ENCODE peak calls at places on chromosome 1, in nine cellular contexts. One of them, this sample, is unnamed.
A peak's percentile ranks its signal among the peaks of the same experiment; 100 is the strongest.

GRCh38 chr1:155226910-155227260 is 18.4 kb downstream of the MTX1 start:
- DNase-seq in dorsolateral prefrontal cortex: peak; percentile 39
- DNase-seq in suprapubic skin: no peak
- DNase-seq in psoas muscle: peak; percentile 56
- DNase-seq in WERI-Rb-1: peak; percentile 89
- DNase-seq in HL-60: peak; percentile 58
- DNase-seq in stomach: peak; percentile 53
- DNase-seq in heart left ventricle: no peak
- DNase-seq in left lung: peak; percentile 88
- DNase-seq in this sample: no peak

GRCh38 chr1:160097911-160098851 is at the start of gene IGSF8:
- DNase-seq in heart left ventricle: peak; percentile 93
- DNase-seq in suprapubic skin: peak; percentile 96
- DNase-seq in HL-60: peak; percentile 71
- DNase-seq in psoas muscle: peak; percentile 93
- DNase-seq in stomach: peak; percentile 94
- DNase-seq in dorsolateral prefrontal cortex: peak; percentile 95
- DNase-seq in left lung: peak; percentile 95
- DNase-seq in WERI-Rb-1: peak; percentile 97
- DNase-seq in this sample: peak; percentile 94

GRCh38 chr1:207937204-207937603 is 26.3 kb upstream of the CD34 start:
- DNase-seq in HL-60: no peak
- DNase-seq in dorsolateral prefrontal cortex: no peak
- DNase-seq in psoas muscle: no peak
- DNase-seq in stomach: no peak
- DNase-seq in WERI-Rb-1: no peak
- DNase-seq in left lung: no peak
- DNase-seq in suprapubic skin: no peak
- DNase-seq in heart left ventricle: no peak
- DNase-seq in this sample: no peak

GRCh38 chr1:21645550-21645949 is 23.6 kb downstream of the RAP1GAP start:
- DNase-seq in psoas muscle: no peak
- DNase-seq in left lung: no peak
- DNase-seq in stomach: no peak
- DNase-seq in heart left ventricle: no peak
- DNase-seq in suprapubic skin: no peak
- DNase-seq in dorsolateral prefrontal cortex: no peak
- DNase-seq in HL-60: no peak
- DNase-seq in WERI-Rb-1: no peak
- DNase-seq in this sample: no peak

GRCh38 chr1:100734716-100735115 is 15.2 kb downstream of the VCAM1 start:
- DNase-seq in left lung: no peak
- DNase-seq in dorsolateral prefrontal cortex: no peak
- DNase-seq in WERI-Rb-1: no peak
- DNase-seq in stomach: no peak
- DNase-seq in suprapubic skin: no peak
- DNase-seq in heart left ventricle: no peak
- DNase-seq in psoas muscle: no peak
- DNase-seq in HL-60: no peak
- DNase-seq in this sample: no peak

GRCh38 chr1:165900576-165901380 is 73.4 kb downstream of the UCK2 start:
- DNase-seq in psoas muscle: no peak
- DNase-seq in stomach: peak; percentile 86
- DNase-seq in HL-60: no peak
- DNase-seq in dorsolateral prefrontal cortex: no peak
- DNase-seq in WERI-Rb-1: no peak
- DNase-seq in heart left ventricle: no peak
- DNase-seq in suprapubic skin: no peak
- DNase-seq in left lung: no peak
- DNase-seq in this sample: peak; percentile 75

GRCh38 chr1:17210176-17210575 is 5.2 kb downstream of the PADI1 start:
- DNase-seq in dorsolateral prefrontal cortex: no peak
- DNase-seq in HL-60: no peak
- DNase-seq in stomach: no peak
- DNase-seq in WERI-Rb-1: no peak
- DNase-seq in psoas muscle: no peak
- DNase-seq in suprapubic skin: no peak
- DNase-seq in left lung: no peak
- DNase-seq in heart left ventricle: no peak
- DNase-seq in this sample: no peak

GRCh38 chr1:110163591-110163990 is 13.3 kb downstream of the SLC6A17 start:
- DNase-seq in psoas muscle: no peak
- DNase-seq in heart left ventricle: no peak
- DNase-seq in HL-60: no peak
- DNase-seq in suprapubic skin: no peak
- DNase-seq in dorsolateral prefrontal cortex: no peak
- DNase-seq in stomach: no peak
- DNase-seq in WERI-Rb-1: no peak
- DNase-seq in left lung: no peak
- DNase-seq in this sample: no peak

GRCh38 chr1:78760858-78761257 is 111.2 kb downstream of the IFI44 start:
- DNase-seq in heart left ventricle: no peak
- DNase-seq in left lung: no peak
- DNase-seq in dorsolateral prefrontal cortex: no peak
- DNase-seq in psoas muscle: no peak
- DNase-seq in HL-60: no peak
- DNase-seq in suprapubic skin: no peak
- DNase-seq in WERI-Rb-1: no peak
- DNase-seq in stomach: no peak
- DNase-seq in this sample: no peak

GRCh38 chr1:147389532-147390184 is 147.2 kb downstream of the CHD1L start:
- DNase-seq in psoas muscle: no peak
- DNase-seq in heart left ventricle: no peak
- DNase-seq in WERI-Rb-1: peak; percentile 51
- DNase-seq in suprapubic skin: no peak
- DNase-seq in HL-60: peak; percentile 23
- DNase-seq in stomach: no peak
- DNase-seq in dorsolateral prefrontal cortex: no peak
- DNase-seq in left lung: no peak
- DNase-seq in this sample: no peak

GRCh38 chr1:86259390-86259789 is 102.8 kb upstream of the COL24A1 start:
- DNase-seq in HL-60: no peak
- DNase-seq in stomach: no peak
- DNase-seq in heart left ventricle: no peak
- DNase-seq in WERI-Rb-1: no peak
- DNase-seq in suprapubic skin: no peak
- DNase-seq in psoas muscle: no peak
- DNase-seq in left lung: no peak
- DNase-seq in dorsolateral prefrontal cortex: no peak
- DNase-seq in this sample: no peak

GRCh38 chr1:31699341-31699891 is 4.4 kb downstream of the COL16A1 start:
- DNase-seq in dorsolateral prefrontal cortex: no peak
- DNase-seq in heart left ventricle: no peak
- DNase-seq in HL-60: no peak
- DNase-seq in left lung: peak; percentile 37
- DNase-seq in WERI-Rb-1: no peak
- DNase-seq in psoas muscle: no peak
- DNase-seq in stomach: no peak
- DNase-seq in suprapubic skin: no peak
- DNase-seq in this sample: no peak

GRCh38 chr1:217139513-217139912 is 416.3 kb upstream of the ESRRG start:
- DNase-seq in heart left ventricle: no peak
- DNase-seq in psoas muscle: no peak
- DNase-seq in WERI-Rb-1: no peak
- DNase-seq in left lung: peak; percentile 69
- DNase-seq in stomach: no peak
- DNase-seq in HL-60: no peak
- DNase-seq in suprapubic skin: no peak
- DNase-seq in dorsolateral prefrontal cortex: no peak
- DNase-seq in this sample: peak; percentile 63

GRCh38 chr1:14149431-14149830 is 449.1 kb upstream of the KAZN start:
- DNase-seq in heart left ventricle: no peak
- DNase-seq in suprapubic skin: no peak
- DNase-seq in left lung: no peak
- DNase-seq in dorsolateral prefrontal cortex: no peak
- DNase-seq in HL-60: no peak
- DNase-seq in psoas muscle: no peak
- DNase-seq in WERI-Rb-1: no peak
- DNase-seq in stomach: no peak
- DNase-seq in this sample: no peak

GRCh38 chr1:210200090-210200736 is 32.4 kb upstream of the SERTAD4 start:
- DNase-seq in suprapubic skin: no peak
- DNase-seq in heart left ventricle: no peak
- DNase-seq in stomach: no peak
- DNase-seq in left lung: no peak
- DNase-seq in WERI-Rb-1: no peak
- DNase-seq in psoas muscle: no peak
- DNase-seq in dorsolateral prefrontal cortex: no peak
- DNase-seq in HL-60: no peak
- DNase-seq in this sample: no peak
- TF ChIP-seq CTCF in suprapubic skin: no peak
- TF ChIP-seq CTCF in heart left ventricle: peak; percentile 39
- TF ChIP-seq CTCF in stomach: no peak
- TF ChIP-seq CTCF in left lung: no peak
- TF ChIP-seq CTCF in WERI-Rb-1: no peak
- TF ChIP-seq CTCF in psoas muscle: no peak
- TF ChIP-seq CTCF in dorsolateral prefrontal cortex: peak; percentile 36
- TF ChIP-seq CTCF in HL-60: no peak
- TF ChIP-seq CTCF in this sample: no peak

GRCh38 chr1:4131734-4132133 is 231.7 kb upstream of the C1orf174 start:
- DNase-seq in heart left ventricle: no peak
- DNase-seq in left lung: no peak
- DNase-seq in HL-60: no peak
- DNase-seq in dorsolateral prefrontal cortex: no peak
- DNase-seq in psoas muscle: no peak
- DNase-seq in stomach: no peak
- DNase-seq in suprapubic skin: no peak
- DNase-seq in WERI-Rb-1: no peak
- DNase-seq in this sample: no peak
- H3K27me3 ChIP-seq in heart left ventricle: no peaks in the 10 kb centered on the region
- H3K27me3 ChIP-seq in left lung: no peaks in the 10 kb centered on the region
- H3K27me3 ChIP-seq in HL-60: no peaks in the 10 kb centered on the region
- H3K27me3 ChIP-seq in dorsolateral prefrontal cortex: no peaks in the 10 kb centered on the region
- H3K27me3 ChIP-seq in psoas muscle: peaks cover 4% of the 10 kb centered on the region
- H3K27me3 ChIP-seq in stomach: no peaks in the 10 kb centered on the region
- H3K27me3 ChIP-seq in suprapubic skin: peaks cover 16% of the 10 kb centered on the region
- H3K27me3 ChIP-seq in WERI-Rb-1: no peaks in the 10 kb centered on the region
- H3K27me3 ChIP-seq in this sample: no peaks in the 10 kb centered on the region

GRCh38 chr1:232417849-232418248 is 212.1 kb downstream of the SIPA1L2 start:
- DNase-seq in dorsolateral prefrontal cortex: no peak
- DNase-seq in stomach: no peak
- DNase-seq in HL-60: no peak
- DNase-seq in WERI-Rb-1: no peak
- DNase-seq in suprapubic skin: no peak
- DNase-seq in heart left ventricle: no peak
- DNase-seq in psoas muscle: no peak
- DNase-seq in left lung: no peak
- DNase-seq in this sample: no peak
- TF ChIP-seq CTCF in dorsolateral prefrontal cortex: no peak
- TF ChIP-seq CTCF in stomach: no peak
- TF ChIP-seq CTCF in HL-60: no peak
- TF ChIP-seq CTCF in WERI-Rb-1: no peak
- TF ChIP-seq CTCF in suprapubic skin: no peak
- TF ChIP-seq CTCF in heart left ventricle: no peak
- TF ChIP-seq CTCF in psoas muscle: no peak
- TF ChIP-seq CTCF in left lung: no peak
- TF ChIP-seq CTCF in this sample: no peak

DNA sequence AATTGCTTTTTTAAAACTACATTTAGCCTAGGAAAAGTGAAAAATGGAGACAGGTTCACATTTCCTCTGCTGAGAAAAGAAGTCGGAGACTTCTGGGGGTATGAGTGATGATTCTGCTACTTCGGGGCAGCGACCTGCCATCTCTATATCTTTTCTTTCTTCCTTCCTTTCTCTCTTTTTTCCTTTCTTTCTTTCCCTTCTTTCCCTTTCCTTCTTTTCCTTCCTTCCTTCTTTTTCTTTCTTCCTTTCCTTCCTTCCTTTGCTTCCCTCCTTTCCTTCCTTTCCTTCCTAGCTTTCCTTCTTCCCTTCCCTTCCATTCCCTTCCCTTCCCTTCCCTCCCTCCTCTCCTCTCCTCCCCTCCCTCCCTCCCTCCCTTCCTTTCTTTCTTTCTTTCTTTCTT is 17.8 kb downstream of the TBX19 start:
- DNase-seq in stomach: no peak
- DNase-seq in HL-60: no peak
- DNase-seq in WERI-Rb-1: no peak
- DNase-seq in psoas muscle: no peak
- DNase-seq in dorsolateral prefrontal cortex: no peak
- DNase-seq in left lung: no peak
- DNase-seq in suprapubic skin: no peak
- DNase-seq in heart left ventricle: no peak
- DNase-seq in this sample: no peak
- H3K27me3 ChIP-seq in stomach: no peaks in the 10 kb centered on the region
- H3K27me3 ChIP-seq in HL-60: no peaks in the 10 kb centered on the region
- H3K27me3 ChIP-seq in WERI-Rb-1: no peaks in the 10 kb centered on the region
- H3K27me3 ChIP-seq in psoas muscle: no peaks in the 10 kb centered on the region
- H3K27me3 ChIP-seq in dorsolateral prefrontal cortex: no peaks in the 10 kb centered on the region
- H3K27me3 ChIP-seq in left lung: no peaks in the 10 kb centered on the region
- H3K27me3 ChIP-seq in suprapubic skin: no peaks in the 10 kb centered on the region
- H3K27me3 ChIP-seq in heart left ventricle: no peaks in the 10 kb centered on the region
- H3K27me3 ChIP-seq in this sample: no peaks in the 10 kb centered on the region

DNA sequence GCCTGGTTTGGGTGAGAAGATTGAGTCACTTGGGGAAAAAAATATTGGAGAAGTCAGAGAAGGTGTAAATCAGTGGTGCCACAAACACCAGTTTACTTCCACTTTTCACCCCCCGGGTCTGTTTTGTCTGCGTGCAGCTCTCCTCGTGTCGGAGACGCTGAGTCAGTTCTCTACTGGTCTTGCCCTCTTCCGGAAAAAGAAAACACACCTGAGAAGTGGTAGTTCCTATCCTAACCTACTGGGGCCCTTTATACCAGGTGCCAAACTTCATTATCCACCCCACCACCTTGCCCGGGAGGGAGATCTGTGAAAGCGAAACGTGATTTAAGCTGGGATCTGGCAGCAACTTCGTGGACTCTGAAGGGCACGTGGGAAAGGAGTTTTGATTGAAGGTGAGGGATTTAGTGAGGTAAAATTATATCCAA is 855 bp upstream of the IVNS1ABP start:
- DNase-seq in stomach: peak; percentile 55
- DNase-seq in suprapubic skin: peak; percentile 67
- DNase-seq in left lung: no peak
- DNase-seq in HL-60: peak; percentile 79
- DNase-seq in WERI-Rb-1: no peak
- DNase-seq in heart left ventricle: peak; percentile 32
- DNase-seq in psoas muscle: peak; percentile 14
- DNase-seq in dorsolateral prefrontal cortex: no peak
- DNase-seq in this sample: peak; percentile 19
- TF ChIP-seq CTCF in stomach: no peak
- TF ChIP-seq CTCF in suprapubic skin: no peak
- TF ChIP-seq CTCF in left lung: no peak
- TF ChIP-seq CTCF in HL-60: no peak
- TF ChIP-seq CTCF in WERI-Rb-1: no peak
- TF ChIP-seq CTCF in heart left ventricle: no peak
- TF ChIP-seq CTCF in psoas muscle: no peak
- TF ChIP-seq CTCF in dorsolateral prefrontal cortex: no peak
- TF ChIP-seq CTCF in this sample: no peak

DNA sequence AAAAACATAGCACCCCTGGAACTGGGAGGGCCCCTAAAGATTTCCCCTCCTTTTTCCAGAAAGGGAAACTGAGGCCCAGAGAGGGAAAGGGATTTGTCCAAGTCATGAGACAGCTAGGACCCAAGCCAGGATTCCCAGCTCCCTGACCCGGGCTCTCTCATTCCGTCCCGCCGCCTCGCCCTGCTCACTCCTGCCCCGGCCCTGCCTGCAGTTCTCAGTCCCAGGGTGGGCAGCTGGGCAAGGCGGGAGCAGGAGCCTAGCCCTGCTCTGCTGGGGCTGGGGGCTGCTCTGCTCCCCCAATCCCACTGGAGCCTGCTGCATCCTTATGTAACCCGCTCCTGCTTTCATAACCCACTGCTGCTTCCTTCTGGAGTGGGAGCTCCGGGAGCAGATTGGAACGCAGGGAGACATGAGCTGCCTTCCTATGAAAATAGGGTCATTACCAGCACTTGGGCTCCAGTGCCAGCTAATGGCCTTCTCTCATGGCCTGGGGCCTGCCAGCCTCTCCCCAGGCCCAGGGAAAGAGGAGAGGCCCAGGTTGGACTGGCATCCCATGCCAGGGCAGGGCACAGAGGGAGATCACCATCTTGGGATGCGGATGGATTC is 84.5 kb downstream of the CAMK2N1 start:
- DNase-seq in HL-60: no peak
- DNase-seq in suprapubic skin: no peak
- DNase-seq in dorsolateral prefrontal cortex: no peak
- DNase-seq in stomach: no peak
- DNase-seq in WERI-Rb-1: no peak
- DNase-seq in psoas muscle: no peak
- DNase-seq in left lung: no peak
- DNase-seq in heart left ventricle: no peak
- DNase-seq in this sample: no peak
- H3K27me3 ChIP-seq in HL-60: peaks cover 6% of the 10 kb centered on the region
- H3K27me3 ChIP-seq in suprapubic skin: peaks cover 75% of the 10 kb centered on the region
- H3K27me3 ChIP-seq in dorsolateral prefrontal cortex: no peaks in the 10 kb centered on the region
- H3K27me3 ChIP-seq in stomach: peaks cover 41% of the 10 kb centered on the region
- H3K27me3 ChIP-seq in WERI-Rb-1: peaks cover 28% of the 10 kb centered on the region
- H3K27me3 ChIP-seq in psoas muscle: peaks cover 8% of the 10 kb centered on the region
- H3K27me3 ChIP-seq in left lung: peaks cover 19% of the 10 kb centered on the region
- H3K27me3 ChIP-seq in heart left ventricle: peaks cover 19% of the 10 kb centered on the region
- H3K27me3 ChIP-seq in this sample: no peaks in the 10 kb centered on the region